ENCODE peak calls at places on chromosomes 7 and 10, in ten cellular contexts. T is AG04450; S is spleen; V is dorsolateral prefrontal cortex; X is suprapubic skin; Z is CD8-positive, alpha-beta T cell; N is CD4-positive, alpha-beta T cell; A is IMR-90; H is brain microvascular endothelial cell; D is mammary epithelial cell. C is an unnamed sample.

GRCh38 chr7:68309806-68310205 is 1288.5 kb upstream of the AUTS2 start:
- DNase-seq in A (no peak), Z (no peak), X (no peak), T (no peak), S (no peak), V (no peak), H (no peak), D (no peak), N (no peak), C (no peak)

GRCh38 chr10:129658673-129659072 is 191.6 kb downstream of the MGMT start:
- DNase-seq in X (no peak), N (no peak), T (no peak), D (no peak), A (no peak), H (no peak), Z (no peak), S (no peak), V (no peak), C (no peak)

GRCh38 chr7:84697506-84697905 is 489.4 kb downstream of the SEMA3D start:
- DNase-seq in D (peak; percentile 84), V (no peak), T (peak; percentile 66), S (no peak), H (peak; percentile 95), N (no peak), A (peak; percentile 96), Z (no peak), X (no peak), C (no peak)

GRCh38 chr7:24477376-24477775 is 95.9 kb upstream of the PALS2 start:
- DNase-seq in S (no peak), X (no peak), Z (no peak), D (no peak), H (no peak), V (no peak), N (no peak), A (no peak), T (no peak), C (no peak)

GRCh38 chr10:87658383-87658795 is 1.3 kb upstream of the PAPSS2 start:
- DNase-seq in Z (no peak), H (no peak), V (no peak), N (no peak), D (no peak), T (no peak), X (no peak), S (no peak), A (peak; percentile 37), C (no peak)

GRCh38 chr10:130025811-130026510 is 61.9 kb upstream of the EBF3 start:
- DNase-seq in T (no peak), A (no peak), D (no peak), Z (no peak), H (no peak), N (no peak), V (peak; percentile 17), S (peak; percentile 52), X (peak; percentile 67), C (no peak)

GRCh38 chr7:98624846-98625420 is 7.8 kb downstream of the NPTX2 start:
- DNase-seq in H (no peak), V (no peak), S (no peak), N (no peak), T (no peak), A (no peak), Z (no peak), D (no peak), X (peak; percentile 57), C (no peak)

GRCh38 chr7:91285966-91286365 is 21.7 kb downstream of the FZD1 start:
- DNase-seq in V (no peak), X (no peak), S (no peak), A (peak; percentile 58), H (no peak), T (no peak), Z (no peak), D (no peak), N (no peak), C (no peak)

GRCh38 chr7:51160411-51160810 is 156.2 kb downstream of the COBL start:
- DNase-seq in A (no peak), N (no peak), T (no peak), X (no peak), S (no peak), H (no peak), V (no peak), D (no peak), Z (no peak), C (no peak)

DNA sequence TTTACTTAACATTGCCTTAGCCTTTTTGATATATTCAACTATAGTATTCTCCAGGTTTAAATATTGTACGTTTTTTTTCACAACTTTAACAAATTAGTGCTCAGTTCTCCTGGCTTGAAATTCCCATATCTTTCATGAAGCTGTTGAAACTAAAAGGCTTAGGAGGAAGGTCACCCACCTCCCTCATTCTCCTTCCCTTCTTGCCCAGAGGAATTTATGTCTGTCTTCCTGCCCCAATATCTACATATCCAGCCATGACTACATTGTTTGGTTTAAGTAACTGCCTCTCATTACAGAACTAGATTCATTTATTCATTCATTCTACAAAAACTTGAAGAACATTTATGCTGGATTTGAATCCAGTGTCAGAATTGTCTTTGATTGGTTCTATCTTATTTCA is 254.8 kb upstream of the C7orf33 start:
- DNase-seq in T (no peak), D (no peak), H (no peak), Z (no peak), N (no peak), X (no peak), A (no peak), V (no peak), S (no peak), C (no peak)
- H3K27me3 ChIP-seq in T (no peaks in the 10 kb centered on the region), D (no peaks in the 10 kb centered on the region), H (peaks cover 14% of the 10 kb centered on the region), Z (no peaks in the 10 kb centered on the region), N (peaks cover 46% of the 10 kb centered on the region), X (peaks cover 49% of the 10 kb centered on the region), A (no peaks in the 10 kb centered on the region), V (no peaks in the 10 kb centered on the region), S (peaks cover 18% of the 10 kb centered on the region), C (peaks cover 26% of the 10 kb centered on the region)

GRCh38 chr7:99929730-99930053 is 272 bp upstream of the GJC3 start:
- DNase-seq in N (no peak), S (no peak), Z (no peak), D (no peak), A (no peak), V (no peak), X (no peak), T (no peak), H (no peak), C (no peak)
- H3K27me3 ChIP-seq in N (peaks cover 13% of the 10 kb centered on the region), S (no peaks in the 10 kb centered on the region), Z (no peaks in the 10 kb centered on the region), D (no peaks in the 10 kb centered on the region), A (peaks cover 26% of the 10 kb centered on the region), V (no peaks in the 10 kb centered on the region), X (peaks cover 4% of the 10 kb centered on the region), T (peaks cover 14% of the 10 kb centered on the region), H (peaks cover 9% of the 10 kb centered on the region), C (peaks cover 10% of the 10 kb centered on the region)

GRCh38 chr10:69890065-69890831 is 88.5 kb downstream of the COL13A1 start:
- DNase-seq in D (no peak), Z (no peak), T (no peak), H (no peak), X (no peak), S (no peak), N (no peak), V (no peak), A (no peak), C (no peak)
- H3K27me3 ChIP-seq in D (no peaks in the 10 kb centered on the region), Z (no peaks in the 10 kb centered on the region), T (no peaks in the 10 kb centered on the region), H (no peaks in the 10 kb centered on the region), X (no peaks in the 10 kb centered on the region), S (no peaks in the 10 kb centered on the region), N (no peaks in the 10 kb centered on the region), V (no peaks in the 10 kb centered on the region), A (no peaks in the 10 kb centered on the region), C (no peaks in the 10 kb centered on the region)

GRCh38 chr10:117168135-117168674 is 29.1 kb upstream of the KCNK18 start:
- DNase-seq in A (peak; percentile 10), T (no peak), X (peak; percentile 82), S (peak; percentile 93), N (peak; percentile 62), Z (peak; percentile 57), H (no peak), D (peak; percentile 13), V (peak; percentile 54), C (no peak)
- H3K27me3 ChIP-seq in A (peaks cover 78% of the 10 kb centered on the region), T (peaks cover 86% of the 10 kb centered on the region), X (peaks cover 100% of the 10 kb centered on the region), S (peaks cover 82% of the 10 kb centered on the region), N (peaks cover 79% of the 10 kb centered on the region), Z (peaks cover 54% of the 10 kb centered on the region), H (peaks cover 79% of the 10 kb centered on the region), D (peaks cover 44% of the 10 kb centered on the region), V (peaks cover 65% of the 10 kb centered on the region), C (peaks cover 74% of the 10 kb centered on the region)

GRCh38 chr10:4170181-4170580 is 385.2 kb upstream of the KLF6 start:
- DNase-seq in D (no peak), Z (no peak), N (no peak), S (no peak), H (no peak), T (no peak), A (no peak), V (no peak), X (no peak), C (no peak)

GRCh38 chr10:4167216-4167615 is 382.2 kb upstream of the KLF6 start:
- DNase-seq in T (no peak), A (no peak), X (no peak), V (no peak), D (no peak), H (no peak), S (no peak), Z (no peak), N (no peak), C (no peak)

GRCh38 chr10:4169448-4169847 is 384.4 kb upstream of the KLF6 start:
- DNase-seq in A (no peak), D (no peak), X (no peak), V (no peak), N (no peak), H (no peak), Z (no peak), S (no peak), T (no peak), C (no peak)

GRCh38 chr10:4174197-4174596 is 389.2 kb upstream of the KLF6 start:
- DNase-seq in V (no peak), X (no peak), H (no peak), T (no peak), N (no peak), D (no peak), Z (no peak), S (no peak), A (no peak), C (no peak)

DNA sequence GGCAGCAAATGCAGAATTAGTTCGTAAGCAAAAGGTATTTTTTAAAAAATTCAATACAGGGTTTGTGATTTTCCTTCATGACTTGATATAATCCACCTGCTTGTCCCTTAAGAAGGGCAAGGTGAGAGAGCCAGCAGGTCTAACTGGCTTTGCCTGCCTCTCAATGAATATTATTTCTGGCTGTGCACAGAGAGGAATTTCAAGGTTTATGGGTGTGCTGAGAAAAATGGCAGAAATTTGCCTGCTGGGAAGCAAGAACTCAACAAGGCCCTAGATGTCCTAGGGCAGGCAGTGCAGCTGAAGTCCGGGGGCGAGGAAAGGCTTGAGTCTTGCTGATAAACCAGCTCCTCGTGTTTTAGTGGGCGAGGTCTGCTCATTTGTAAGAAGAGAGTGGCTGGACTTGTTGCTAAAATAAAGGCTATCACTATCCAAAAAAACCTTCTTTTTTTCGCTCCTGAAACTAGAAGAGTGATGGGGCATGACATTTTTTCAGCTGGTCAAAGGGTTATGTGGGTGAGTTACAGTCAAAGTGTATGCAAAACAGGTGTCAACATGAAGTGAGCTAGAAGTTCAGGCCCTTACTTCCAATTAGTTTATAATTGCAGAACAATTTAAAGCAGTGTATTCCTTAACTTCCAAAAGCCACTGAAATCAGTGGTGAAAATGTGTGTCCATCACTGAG is 385.8 kb upstream of the KLF6 start:
- DNase-seq in S (no peak), Z (no peak), X (no peak), N (no peak), T (no peak), V (no peak), D (no peak), H (no peak), A (no peak), C (no peak)
- H3K27me3 ChIP-seq in S (no peaks in the 10 kb centered on the region), Z (no peaks in the 10 kb centered on the region), X (no peaks in the 10 kb centered on the region), N (no peaks in the 10 kb centered on the region), T (no peaks in the 10 kb centered on the region), V (no peaks in the 10 kb centered on the region), D (no peaks in the 10 kb centered on the region), H (no peaks in the 10 kb centered on the region), A (no peaks in the 10 kb centered on the region), C (no peaks in the 10 kb centered on the region)

C was measured in HL-60.